ENCODE peak calls at places on chromosome 2, in ten cellular contexts. T is right atrium auricular region; H is stomach; P is tibial nerve; I is naive thymus-derived CD4-positive, alpha-beta T cell; D is heart right ventricle; V is CD8-positive, alpha-beta memory T cell; X is PC-3; G is suprapubic skin; N is kidney. R is an unnamed sample. For H3K4me1 and H3K36me3, the result is how much of the 10 kb centered on the place peaks cover.

GRCh38 chr2:223633656-223634055 is 31.5 kb upstream of the SCG2 start:
- DNase-seq in V (no peak), D (no peak), G (no peak), H (no peak), I (no peak), P (no peak), T (no peak), N (no peak), X (no peak), R (no peak)

GRCh38 chr2:61619561-61619960 is 81.4 kb upstream of the XPO1 start:
- DNase-seq in T (no peak), N (no peak), P (no peak), X (no peak), D (no peak), H (no peak), V (no peak), I (no peak), G (no peak), R (no peak)

GRCh38 chr2:88866756-88867155 is 175.3 kb downstream of the RPIA start:
- DNase-seq in D (no peak), H (no peak), P (no peak), I (no peak), T (no peak), N (no peak), X (no peak), V (no peak), G (no peak), R (no peak)

GRCh38 chr2:20333738-20334137 is 16.9 kb downstream of the PUM2 start:
- DNase-seq in H (no peak), N (no peak), D (no peak), V (no peak), T (no peak), P (no peak), X (no peak), I (no peak), G (no peak), R (no peak)

GRCh38 chr2:201420442-201421113 is 30.7 kb downstream of the TRAK2 start:
- DNase-seq in N (no peak), H (no peak), X (peak), V (no peak), T (no peak), P (no peak), D (no peak), G (no peak), I (no peak), R (no peak)

GRCh38 chr2:201915446-201915845 is 109.1 kb downstream of the CDK15 start:
- DNase-seq in G (no peak), P (no peak), V (no peak), I (no peak), T (no peak), D (no peak), X (no peak), N (no peak), H (no peak), R (no peak)

GRCh38 chr2:190408538-190409271 is 550 bp downstream of the MFSD6 start:
- DNase-seq in G (peak), T (no peak), I (no peak), H (peak), D (peak), X (peak), V (peak), N (peak), P (no peak), R (peak)

GRCh38 chr2:112345030-112346027 is 69.9 kb downstream of the ZC3H6 start:
- DNase-seq in H (no peak), P (no peak), D (no peak), N (no peak), I (no peak), X (no peak), G (no peak), V (no peak), T (no peak), R (no peak)

GRCh38 chr2:62304429-62305417 is 108.8 kb downstream of the B3GNT2 start:
- DNase-seq in H (peak), N (peak), I (no peak), D (peak), T (peak), G (no peak), P (no peak), V (peak), X (peak), R (peak)

GRCh38 chr2:143607446-143608110 is 478.4 kb downstream of the ARHGAP15 start:
- DNase-seq in I (no peak), T (no peak), P (no peak), H (no peak), D (no peak), X (no peak), N (no peak), V (no peak), G (no peak), R (no peak)

GRCh38 chr2:224843141-224843540 is 127.0 kb upstream of the CCDC195 start:
- DNase-seq in H (no peak), G (no peak), P (no peak), T (no peak), D (no peak), N (no peak), V (no peak), I (no peak), X (no peak), R (no peak)
- H3K27ac ChIP-seq in H (no peak), G (no peak), P (no peak), T (no peak), D (no peak), N (no peak), V (no peak), I (no peak), X (no peak), R (no peak)

GRCh38 chr2:36376319-36376765 is 20.8 kb downstream of the CRIM1 start:
- DNase-seq in D (peak), N (peak), T (no peak), X (peak), P (peak), I (no peak), H (peak), G (no peak), V (no peak), R (peak)
- H3K4me1 ChIP-seq in D (half or more), N (half or more), T (under half), X (half or more), P (half or more), I (under half), H (under half), G (half or more), V (under half), R (half or more)

GRCh38 chr2:238261718-238262375 is 22.0 kb upstream of the HES6 start:
- DNase-seq in X (no peak), V (no peak), T (no peak), D (peak), H (no peak), P (no peak), N (peak), I (no peak), G (no peak), R (no peak)
- H3K36me3 ChIP-seq in X (under half), V (under half), T (half or more), D (under half), H (half or more), P (under half), N (under half), I (half or more), G (half or more), R (under half)

DNA sequence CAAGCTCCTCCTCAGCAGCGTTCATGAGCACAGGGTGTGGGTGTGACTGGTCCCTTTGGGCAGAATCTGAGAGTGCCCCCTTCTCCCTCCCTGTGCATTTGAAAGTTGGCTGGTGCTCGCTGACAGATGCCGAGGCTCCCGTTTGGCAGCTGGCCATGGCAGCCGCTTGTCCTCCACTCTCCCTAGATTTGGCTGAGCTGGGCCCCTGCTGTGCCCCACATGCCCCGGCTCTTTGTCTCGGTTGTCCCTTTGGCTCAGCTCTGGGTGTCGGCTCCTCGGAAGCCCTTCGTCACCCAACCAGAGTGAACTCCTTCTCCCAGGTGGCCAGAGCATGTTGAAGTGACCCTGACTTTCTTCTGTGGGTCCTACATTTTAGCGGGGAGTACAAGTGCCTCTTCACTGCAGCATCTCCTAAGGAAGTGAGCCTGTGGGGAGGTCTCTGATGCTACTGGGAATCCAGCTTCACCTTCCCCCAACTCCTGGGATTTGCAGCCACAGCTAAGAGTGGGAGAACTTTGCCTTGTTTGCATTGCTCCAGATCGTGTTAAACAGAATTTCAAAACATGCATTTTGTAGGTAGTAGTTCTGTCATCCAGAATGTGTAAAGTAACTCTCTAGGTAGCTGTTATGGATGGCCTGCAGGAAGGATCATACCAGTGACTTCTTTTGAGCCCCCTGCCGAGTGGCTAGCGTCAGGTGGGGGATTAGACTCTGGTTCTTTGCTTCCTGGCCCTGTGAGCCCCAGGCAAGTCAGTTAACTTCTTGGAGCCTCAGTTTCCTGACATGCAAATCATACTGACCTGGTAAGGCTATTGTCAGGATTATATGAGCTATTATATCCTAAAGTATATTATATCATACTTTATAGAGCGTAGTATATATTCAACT is 24.2 kb downstream of the HPCAL1 start:
- DNase-seq in N (no peak), H (no peak), P (no peak), I (no peak), X (no peak), D (peak), V (no peak), T (no peak), G (no peak), R (no peak)
- H3K27ac ChIP-seq in N (peak), H (no peak), P (no peak), I (peak), X (no peak), D (no peak), V (no peak), T (no peak), G (no peak), R (peak)

GRCh38 chr2:217897091-217897715 is 105.6 kb downstream of the TNS1 start:
- DNase-seq in N (peak), G (no peak), H (peak), D (no peak), V (no peak), I (no peak), X (no peak), T (no peak), P (no peak), R (peak)

GRCh38 chr2:217899231-217900009 is 103.4 kb downstream of the TNS1 start:
- DNase-seq in X (peak), G (peak), V (no peak), T (peak), H (peak), N (peak), I (no peak), D (peak), P (peak), R (peak)

GRCh38 chr2:217900010-217900779 is 102.6 kb downstream of the TNS1 start:
- DNase-seq in T (no peak), P (no peak), X (peak), N (no peak), V (no peak), H (no peak), D (no peak), G (no peak), I (no peak), R (peak)

GRCh38 chr2:217900780-217901360 is 101.9 kb downstream of the TNS1 start:
- DNase-seq in X (no peak), G (no peak), I (no peak), N (no peak), V (no peak), H (no peak), P (no peak), T (no peak), D (no peak), R (no peak)

DNA sequence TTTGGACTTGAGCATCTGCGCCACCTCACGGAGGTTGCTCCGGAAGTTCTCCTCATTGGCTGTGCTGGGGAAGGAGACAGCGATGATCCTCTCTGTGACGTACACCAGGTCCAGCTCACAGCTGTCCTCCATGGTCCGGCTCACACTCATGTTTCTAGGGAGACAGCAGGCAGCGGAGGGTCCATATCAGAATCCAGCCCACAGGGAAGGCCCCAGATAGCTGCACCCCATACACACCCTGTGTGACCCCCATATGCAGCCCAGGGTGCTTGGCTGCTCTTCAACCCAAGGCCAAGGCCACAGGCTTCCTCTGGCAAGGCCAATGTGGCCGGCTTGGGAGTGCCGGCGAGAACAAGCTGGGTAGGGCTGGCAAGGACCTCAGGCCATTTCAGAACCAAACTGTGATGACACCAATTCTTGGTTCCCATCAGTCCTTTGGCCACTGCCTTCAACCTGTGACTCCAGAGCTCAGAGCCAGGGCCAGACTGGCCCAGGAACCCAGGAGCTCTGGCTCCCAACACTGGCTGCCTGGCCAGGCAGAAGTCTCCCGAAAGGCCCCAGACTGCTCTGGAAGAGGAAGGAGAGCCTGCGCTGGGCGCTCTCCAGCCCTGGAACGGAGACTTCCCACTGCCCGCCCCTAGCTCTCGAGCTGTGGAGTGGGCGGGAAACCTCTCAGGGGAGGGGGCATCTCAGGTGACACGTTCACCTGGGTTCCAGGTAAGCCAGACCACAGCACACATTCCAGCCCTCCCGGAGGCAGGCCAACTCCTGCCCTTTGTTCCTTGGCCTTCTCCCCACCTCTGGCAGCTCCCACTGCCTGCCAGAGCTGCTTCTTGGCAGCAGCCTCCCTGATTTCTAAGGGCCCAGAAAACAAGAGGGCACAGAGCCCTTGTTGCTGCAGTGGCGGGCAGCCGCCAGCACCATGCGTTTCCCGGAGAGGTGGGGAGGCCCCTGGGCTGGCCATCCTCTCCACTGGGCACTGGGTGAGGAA is 104.7 kb downstream of the TNS1 start:
- DNase-seq in P (no peak), H (peak), I (no peak), G (no peak), X (no peak), N (peak), T (no peak), V (no peak), D (peak), R (peak)
- H3K4me1 ChIP-seq in P (under half), H (half or more), I (under half), G (half or more), X (under half), N (half or more), T (under half), V (under half), D (half or more), R (half or more)

DNA sequence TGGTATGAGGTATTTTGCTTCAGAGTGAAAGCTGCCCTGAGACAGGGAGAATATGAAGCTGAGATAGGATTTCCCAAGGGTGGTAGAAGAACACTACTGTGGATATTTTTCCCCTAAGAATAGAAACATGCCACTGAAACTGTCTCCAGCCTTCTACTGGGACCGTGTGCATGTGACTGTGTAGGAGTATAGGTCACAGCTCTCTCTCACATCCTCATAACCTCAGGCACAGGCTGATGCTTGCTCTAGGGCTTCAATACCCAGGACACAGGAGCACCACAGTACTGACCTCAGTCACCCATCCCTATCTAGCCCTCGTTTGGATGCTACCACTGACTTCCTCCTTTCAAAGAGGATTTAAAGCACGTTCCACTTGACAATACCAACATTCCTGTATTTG is 67.2 kb downstream of the REV1 start:
- DNase-seq in D (no peak), T (no peak), G (no peak), X (no peak), N (no peak), V (no peak), P (no peak), H (no peak), I (no peak), R (no peak)
- H3K36me3 ChIP-seq in D (under half), T (half or more), G (half or more), X (under half), N (under half), V (under half), P (under half), H (half or more), I (half or more), R (half or more)

GRCh38 chr2:106115665-106116064 is 78.4 kb downstream of the UXS1 start:
- DNase-seq in T (no peak), V (no peak), I (no peak), D (no peak), G (no peak), P (no peak), N (no peak), H (no peak), X (no peak), R (no peak)

GRCh38 chr2:106116248-106116647 is 77.9 kb downstream of the UXS1 start:
- DNase-seq in H (no peak), D (no peak), P (no peak), N (no peak), I (no peak), G (no peak), V (no peak), X (no peak), T (no peak), R (no peak)

GRCh38 chr2:106113362-106113971 is 80.6 kb downstream of the UXS1 start:
- DNase-seq in P (no peak), N (peak), T (no peak), V (no peak), D (no peak), I (no peak), X (no peak), G (no peak), H (peak), R (no peak)

GRCh38 chr2:106117347-106117746 is 76.8 kb downstream of the UXS1 start:
- DNase-seq in V (no peak), D (no peak), I (no peak), G (no peak), T (no peak), N (no peak), H (no peak), P (no peak), X (no peak), R (no peak)

DNA sequence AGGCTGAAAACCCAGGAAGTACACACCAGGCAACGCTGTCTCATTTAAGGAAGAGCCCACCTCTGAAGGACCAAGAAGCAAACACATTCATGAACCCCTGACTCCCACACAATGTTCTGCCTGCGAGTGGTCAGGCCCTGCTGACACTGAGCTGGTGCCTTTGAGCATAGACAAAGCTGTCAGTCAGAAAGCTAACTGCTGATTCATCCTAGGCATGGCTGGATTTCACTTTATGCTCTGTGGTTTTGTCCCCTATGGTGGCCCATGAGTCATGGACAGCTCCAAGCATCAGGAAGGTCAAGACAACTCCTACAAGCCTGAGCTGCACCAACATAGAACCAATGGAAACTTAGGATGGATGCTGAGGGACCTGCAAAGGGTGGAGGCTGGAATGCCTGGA is 78.9 kb downstream of the UXS1 start:
- DNase-seq in P (no peak), X (peak), G (no peak), H (no peak), D (no peak), V (no peak), I (no peak), T (no peak), N (no peak), R (no peak)
- H3K27ac ChIP-seq in P (no peak), X (peak), G (no peak), H (peak), D (no peak), V (peak), I (no peak), T (no peak), N (peak), R (no peak)

DNA sequence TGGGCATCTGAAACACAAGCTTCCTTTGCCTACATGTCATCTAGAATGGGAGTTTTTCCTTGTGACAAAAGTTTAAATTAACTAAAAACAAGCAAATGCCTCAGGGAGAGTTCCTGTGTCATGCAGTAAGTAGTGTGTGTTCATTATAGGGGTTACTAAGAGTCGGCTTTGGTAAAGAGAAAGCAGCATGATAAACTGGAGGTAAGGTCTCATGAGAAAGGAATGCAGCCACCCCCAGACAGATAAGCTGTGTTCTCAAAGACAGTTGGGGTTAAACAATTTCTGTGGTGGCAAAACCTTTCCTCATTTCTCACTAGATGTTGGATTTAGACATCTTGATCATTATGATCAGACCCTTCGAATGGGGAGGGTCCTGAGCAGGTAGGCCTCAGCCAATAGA is 129.7 kb downstream of the MAP4K4 start:
- DNase-seq in T (no peak), X (peak), I (no peak), N (no peak), G (no peak), H (no peak), D (no peak), P (no peak), V (no peak), R (no peak)
- H3K4me1 ChIP-seq in T (under half), X (half or more), I (under half), N (under half), G (under half), H (under half), D (half or more), P (under half), V (half or more), R (under half)

GRCh38 chr2:37412201-37412600 is 67.8 kb downstream of the QPCT start:
- DNase-seq in D (no peak), X (no peak), P (no peak), H (no peak), G (no peak), I (no peak), T (no peak), N (no peak), V (no peak), R (no peak)
- H3K36me3 ChIP-seq in D (under half), X (under half), P (under half), H (under half), G (under half), I (under half), T (under half), N (under half), V (under half), R (under half)

DNA sequence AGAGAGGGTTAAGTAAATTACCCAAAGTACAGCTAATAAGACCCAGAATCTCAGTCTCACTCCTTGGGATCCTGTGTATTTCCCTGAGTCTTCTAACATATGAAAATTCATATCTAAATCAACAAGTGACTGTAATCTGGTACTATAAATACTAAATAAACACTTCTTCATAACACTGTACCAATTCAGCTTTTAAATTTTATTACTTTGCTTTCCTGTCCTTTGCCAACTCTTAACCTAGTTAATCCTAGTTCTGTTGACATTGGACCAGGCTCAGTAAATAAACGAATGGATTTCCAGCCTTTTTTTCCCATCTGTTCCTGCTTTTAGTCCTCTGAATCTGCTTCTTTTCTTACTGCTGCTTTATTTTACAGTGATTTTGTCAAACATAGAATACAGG is 13.8 kb downstream of the MRPL35 start:
- DNase-seq in H (no peak), T (no peak), I (no peak), N (no peak), V (no peak), D (no peak), G (no peak), X (peak), P (no peak), R (no peak)
- H3K27ac ChIP-seq in H (peak), T (no peak), I (peak), N (no peak), V (no peak), D (no peak), G (no peak), X (peak), P (no peak), R (no peak)

R was measured in upper lobe of right lung.